ENCODE peak calls at places on chromosomes 5 and 9, in seven cellular contexts. I, R, T, L, G, A and F are unnamed samples.

GRCh38 chr9:134824583-134824982 is 56.0 kb upstream of the FCN2 start:
- DNase-seq in I (no peak), R (no peak), T (no peak), L (no peak), G (no peak), A (no peak), F (no peak)

GRCh38 chr5:143592648-143593047 is 189.2 kb upstream of the NR3C1 start:
- DNase-seq in I (no peak), R (no peak), T (no peak), L (no peak), G (no peak), A (no peak), F (no peak)

GRCh38 chr5:112483704-112484103 is 64.6 kb upstream of the EPB41L4A start:
- DNase-seq in I (no peak), R (no peak), T (no peak), L (no peak), G (no peak), A (no peak), F (no peak)

GRCh38 chr5:172200476-172200875 is 6.5 kb downstream of the EFCAB9 start:
- DNase-seq in I (no peak), R (no peak), T (no peak), L (no peak), G (no peak), A (no peak), F (no peak)

GRCh38 chr5:94523018-94523417 is 95.4 kb downstream of the KIAA0825 start:
- DNase-seq in I (no peak), R (no peak), T (no peak), L (no peak), G (no peak), A (no peak), F (no peak)

GRCh38 chr5:36066540-36067210 is at the start of gene UGT3A2:
- DNase-seq in I (no peak), R (peak), T (no peak), L (no peak), G (peak), A (peak), F (no peak)

GRCh38 chr5:68012429-68012828 is 203.1 kb upstream of the PIK3R1 start:
- DNase-seq in I (no peak), R (no peak), T (no peak), L (no peak), G (no peak), A (no peak), F (no peak)

GRCh38 chr5:59599729-59600128 is 293.8 kb downstream of the PDE4D start:
- DNase-seq in I (no peak), R (no peak), T (no peak), L (no peak), G (no peak), A (no peak), F (no peak)

GRCh38 chr9:87640385-87640795 is 85.5 kb upstream of the CTSL start:
- DNase-seq in I (no peak), R (no peak), T (no peak), L (no peak), G (no peak), A (no peak), F (no peak)

DNA sequence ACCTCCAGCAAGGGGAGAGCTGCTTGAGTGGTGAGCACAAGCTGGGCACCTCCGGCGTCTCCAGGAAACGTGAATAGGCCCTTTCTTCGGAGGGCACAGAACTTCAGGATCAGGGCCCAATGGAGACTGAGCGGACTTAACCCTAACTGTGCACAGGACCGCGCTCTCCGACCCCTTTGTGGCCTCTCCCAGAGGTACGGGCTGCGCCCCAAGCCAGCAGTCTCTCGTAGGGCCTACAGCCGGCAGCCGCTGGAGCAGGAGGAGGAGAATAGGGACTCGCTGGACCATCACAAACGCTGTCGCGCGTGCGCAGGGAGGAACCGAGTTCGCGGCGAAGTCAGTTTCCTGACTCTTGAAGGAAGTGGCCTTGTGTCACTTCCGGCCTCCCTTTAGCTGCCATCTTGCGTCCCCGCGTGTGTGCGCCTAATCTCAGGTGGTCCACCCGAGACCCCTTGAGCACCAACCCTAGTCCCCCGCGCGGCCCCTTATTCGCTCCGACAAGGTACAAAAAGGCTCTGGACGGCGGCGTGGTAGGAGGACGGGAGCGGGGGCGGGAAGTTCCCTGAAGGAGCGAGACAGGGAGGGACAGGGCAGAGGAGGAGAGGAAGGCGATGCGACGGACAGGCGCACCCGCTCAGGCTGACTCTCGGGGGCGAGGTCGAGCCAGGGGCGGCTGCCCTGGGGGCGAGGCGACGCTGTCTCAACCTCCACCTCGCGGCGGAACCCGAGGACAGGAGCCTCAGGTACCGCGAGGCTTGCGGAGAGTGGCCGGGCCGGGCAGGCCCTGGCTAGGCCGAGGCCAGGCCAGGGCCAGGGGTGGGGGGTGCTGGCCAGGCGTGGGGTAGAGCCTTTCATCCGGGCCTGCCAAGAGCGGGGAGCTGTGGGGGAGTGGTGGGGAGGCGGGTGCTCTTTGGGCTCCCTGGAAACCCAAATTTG is at the start of gene BTF3:
- DNase-seq in I (peak), R (peak), T (peak), L (peak), G (peak), A (peak), F (peak)
- TF ChIP-seq CTCF in I (no peak), R (no peak), T (no peak), L (no peak), G (no peak), A (no peak), F (no peak)

GRCh38 chr9:137219757-137220316 is 2.2 kb downstream of the RNF208 start:
- DNase-seq in I (no peak), R (no peak), T (no peak), L (no peak), G (no peak), A (no peak), F (no peak)

GRCh38 chr9:137220317-137221094 is 1.5 kb downstream of the RNF208 start:
- DNase-seq in I (no peak), R (no peak), T (no peak), L (no peak), G (no peak), A (no peak), F (no peak)

GRCh38 chr9:137221477-137222111 is 446 bp downstream of the RNF208 start:
- DNase-seq in I (no peak), R (no peak), T (no peak), L (no peak), G (peak), A (peak), F (no peak)

GRCh38 chr9:137222190-137223077 is at the start of gene RNF208:
- DNase-seq in I (no peak), R (no peak), T (no peak), L (peak), G (peak), A (peak), F (no peak)

DNA sequence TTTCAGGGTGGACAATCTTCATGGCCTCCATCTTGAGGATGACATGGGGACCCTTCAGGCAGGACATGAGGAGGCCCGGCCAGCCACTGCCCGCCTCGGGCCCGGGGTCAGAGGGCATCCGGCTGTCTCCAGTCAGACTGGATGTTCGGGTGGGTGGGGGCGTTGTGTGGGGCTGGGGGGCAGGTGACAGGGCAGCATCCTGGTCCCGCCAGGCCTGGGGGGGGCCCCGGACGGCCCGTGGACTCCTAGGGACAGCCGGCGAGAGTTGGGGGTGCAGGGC is 1.0 kb downstream of the RNF208 start:
- DNase-seq in I (no peak), R (no peak), T (no peak), L (no peak), G (no peak), A (no peak), F (no peak)
- TF ChIP-seq CTCF in I (no peak), R (no peak), T (peak), L (no peak), G (no peak), A (no peak), F (no peak)

GRCh38 chr5:115831163-115831768 is 10.1 kb downstream of the ATG12 start:
- DNase-seq in I (peak), R (peak), T (no peak), L (no peak), G (peak), A (no peak), F (peak)
- TF ChIP-seq CTCF in I (peak), R (peak), T (peak), L (peak), G (peak), A (peak), F (peak)

GRCh38 chr9:131422241-131422792 is 28.4 kb downstream of the PRRC2B start:
- DNase-seq in I (no peak), R (no peak), T (no peak), L (peak), G (no peak), A (no peak), F (peak)
- TF ChIP-seq CTCF in I (peak), R (no peak), T (no peak), L (no peak), G (no peak), A (no peak), F (no peak)

GRCh38 chr5:169705322-169705721 is 68.2 kb downstream of the DOCK2 start:
- DNase-seq in I (no peak), R (no peak), T (no peak), L (no peak), G (no peak), A (no peak), F (no peak)

GRCh38 chr5:169701910-169702451 is 64.9 kb downstream of the DOCK2 start:
- DNase-seq in I (no peak), R (no peak), T (no peak), L (no peak), G (peak), A (no peak), F (no peak)

GRCh38 chr5:169702726-169703481 is 65.8 kb downstream of the DOCK2 start:
- DNase-seq in I (no peak), R (no peak), T (no peak), L (no peak), G (peak), A (no peak), F (no peak)

GRCh38 chr5:169706070-169706469 is 69.0 kb downstream of the DOCK2 start:
- DNase-seq in I (no peak), R (no peak), T (no peak), L (no peak), G (no peak), A (no peak), F (no peak)

DNA sequence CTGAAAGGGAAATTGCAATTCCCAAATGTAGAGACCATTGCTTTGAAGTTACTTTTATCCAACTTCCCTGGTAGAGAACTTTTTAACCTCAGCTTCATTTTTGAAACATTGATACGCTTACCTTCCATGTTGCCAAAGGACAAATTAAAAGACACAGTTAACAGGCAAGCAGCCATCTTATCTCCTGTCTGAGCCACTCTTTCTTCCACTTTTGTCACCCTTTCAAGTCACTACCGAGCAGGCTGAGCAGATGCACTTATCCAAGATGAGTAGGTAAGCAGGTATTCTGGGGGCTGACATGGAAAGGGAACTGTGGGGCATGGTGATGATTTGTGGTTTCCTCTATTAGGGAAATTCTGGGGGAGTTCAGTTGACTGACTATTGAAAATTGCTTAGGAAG is 66.7 kb downstream of the DOCK2 start:
- DNase-seq in I (no peak), R (no peak), T (no peak), L (no peak), G (no peak), A (no peak), F (no peak)
- TF ChIP-seq CTCF in I (no peak), R (no peak), T (no peak), L (no peak), G (no peak), A (no peak), F (no peak)

GRCh38 chr9:29214702-29215248 is 1641.5 kb upstream of the C9orf72 start:
- DNase-seq in I (peak), R (peak), T (no peak), L (no peak), G (peak), A (peak), F (no peak)
- TF ChIP-seq CTCF in I (no peak), R (no peak), T (no peak), L (no peak), G (no peak), A (no peak), F (no peak)

DNA sequence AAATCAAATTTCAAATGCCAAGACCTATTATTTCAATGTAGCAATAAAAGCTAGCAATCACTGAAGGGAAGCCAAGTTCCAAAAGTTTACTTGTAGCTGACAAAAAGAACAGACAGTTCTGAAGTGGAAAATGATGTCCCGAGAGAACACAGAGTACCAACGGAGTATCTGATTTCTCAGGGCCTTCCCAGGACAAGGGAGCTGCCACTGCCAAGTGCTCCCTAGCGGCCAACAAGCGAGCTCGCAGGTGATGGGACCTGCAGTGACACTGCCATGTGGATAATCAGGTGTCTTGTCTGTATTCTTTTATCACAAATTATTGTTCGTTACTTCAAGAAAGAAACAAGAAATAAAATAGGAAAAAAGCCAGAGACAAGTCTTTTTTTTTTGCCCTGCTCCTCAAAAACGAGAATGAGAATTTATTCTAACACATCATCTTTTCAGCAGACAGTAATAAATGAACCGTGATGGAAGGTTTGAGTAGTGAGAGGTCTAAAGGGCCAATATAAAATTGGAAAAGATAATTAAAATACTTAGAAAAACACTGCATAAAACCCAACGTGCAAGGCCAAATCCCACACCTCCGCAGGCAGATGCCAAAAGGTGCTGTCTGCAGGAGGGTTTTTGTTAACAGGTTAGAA is 159.4 kb downstream of the MYO10 start:
- DNase-seq in I (no peak), R (peak), T (no peak), L (no peak), G (peak), A (peak), F (no peak)
- TF ChIP-seq CTCF in I (peak), R (peak), T (no peak), L (no peak), G (no peak), A (peak), F (no peak)

DNA sequence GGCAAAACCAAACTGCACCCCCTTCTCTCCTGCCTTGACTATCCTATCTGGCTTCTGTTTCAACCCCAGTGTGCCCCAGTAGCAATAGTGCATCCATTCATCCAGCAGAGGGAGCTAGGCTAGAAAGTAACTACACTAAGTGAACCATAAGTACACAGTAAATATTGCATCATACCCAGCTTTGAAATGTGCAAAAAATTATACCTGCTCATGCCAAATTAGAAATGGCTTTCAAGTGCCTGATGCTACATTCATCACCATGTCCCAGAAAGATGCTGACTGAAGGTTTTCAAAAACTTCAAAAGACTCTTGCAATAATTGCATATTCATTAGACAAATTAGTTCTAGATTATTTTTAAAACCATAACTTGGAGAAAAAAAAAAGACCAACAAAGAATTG is 153.5 kb downstream of the PRELID2 start:
- DNase-seq in I (peak), R (peak), T (peak), L (no peak), G (peak), A (peak), F (peak)
- TF ChIP-seq CTCF in I (peak), R (peak), T (peak), L (peak), G (peak), A (peak), F (peak)

GRCh38 chr5:6785161-6785860 is 72.1 kb downstream of the TENT4A start:
- DNase-seq in I (no peak), R (no peak), T (no peak), L (no peak), G (no peak), A (no peak), F (no peak)

GRCh38 chr5:6781711-6782110 is 68.5 kb downstream of the TENT4A start:
- DNase-seq in I (no peak), R (no peak), T (no peak), L (no peak), G (no peak), A (no peak), F (no peak)

GRCh38 chr5:6783787-6784186 is 70.6 kb downstream of the TENT4A start:
- DNase-seq in I (no peak), R (no peak), T (no peak), L (no peak), G (no peak), A (no peak), F (no peak)

GRCh38 chr5:6784481-6784880 is 71.2 kb downstream of the TENT4A start:
- DNase-seq in I (no peak), R (no peak), T (no peak), L (no peak), G (no peak), A (no peak), F (no peak)

DNA sequence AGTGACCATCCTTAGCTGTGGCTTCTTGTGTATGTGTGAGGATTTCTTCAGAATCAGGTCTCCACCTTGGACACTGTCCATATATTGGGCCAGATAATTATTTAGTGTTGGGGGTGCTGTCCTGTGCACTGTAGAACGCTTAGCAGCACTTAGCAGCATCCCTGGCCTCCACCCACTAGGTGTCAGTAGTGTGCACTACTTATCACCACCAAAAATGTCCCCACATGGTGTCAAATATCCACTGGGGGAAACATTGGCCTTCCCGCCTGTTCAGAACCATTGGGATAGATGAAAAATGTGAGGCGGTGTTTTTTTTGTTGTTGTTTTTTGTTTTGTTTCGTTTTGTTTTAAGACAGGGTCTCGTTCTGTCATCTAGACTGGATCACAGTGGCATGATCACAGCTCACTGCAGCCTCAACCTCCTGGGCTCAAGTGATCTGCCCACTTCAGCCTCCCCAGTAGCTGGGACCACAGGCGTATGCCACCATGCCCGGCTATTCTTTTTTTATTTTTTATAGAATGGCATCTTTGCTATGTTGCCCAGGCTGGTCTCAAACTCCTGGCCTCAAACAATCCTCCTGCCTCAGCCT is 67.7 kb downstream of the TENT4A start:
- DNase-seq in I (peak), R (no peak), T (no peak), L (no peak), G (no peak), A (no peak), F (no peak)
- TF ChIP-seq CTCF in I (no peak), R (peak), T (peak), L (no peak), G (peak), A (peak), F (peak)

GRCh38 chr5:108748354-108749129 is 845 bp downstream of the FER start:
- DNase-seq in I (peak), R (peak), T (peak), L (peak), G (peak), A (peak), F (peak)
- TF ChIP-seq CTCF in I (peak), R (no peak), T (peak), L (no peak), G (peak), A (no peak), F (no peak)